ENCODE peak calls at places on chromosomes 12 and 14, in seven cellular contexts. C is T-helper 9 cell; G is NCI-H82; F is endothelial cell; S is T47D; D is T-helper 1 cell; I is effector CD4-positive, alpha-beta T cell. H is an unnamed sample.

GRCh38 chr14:69870613-69871012 is 8.6 kb upstream of the SMOC1 start:
- DNase-seq in G (peak; percentile 4), F (no peak), C (no peak), I (no peak), D (no peak), S (no peak), H (no peak)

GRCh38 chr12:116152268-116152667 is 125.2 kb downstream of the MED13L start:
- DNase-seq in G (no peak), S (no peak), C (no peak), I (no peak), F (no peak), D (no peak), H (no peak)

GRCh38 chr14:77782202-77782601 is 17.7 kb upstream of the ADCK1 start:
- DNase-seq in I (no peak), G (no peak), C (no peak), F (no peak), D (no peak), S (no peak), H (no peak)

GRCh38 chr12:67484788-67485480 is 163.6 kb upstream of the DYRK2 start:
- DNase-seq in S (no peak), C (no peak), I (no peak), F (no peak), G (no peak), D (peak; percentile 27), H (no peak)

GRCh38 chr14:32896979-32897723 is 41.5 kb upstream of the NPAS3 start:
- DNase-seq in G (peak; percentile 36), S (no peak), I (no peak), C (no peak), F (no peak), D (no peak), H (no peak)

GRCh38 chr12:17020765-17021164 is 414.8 kb upstream of the LMO3 start:
- DNase-seq in C (no peak), G (no peak), D (no peak), F (no peak), S (no peak), I (no peak), H (no peak)

GRCh38 chr12:10392394-10392930 is 2.6 kb upstream of the KLRK1 start:
- DNase-seq in F (no peak), C (no peak), G (no peak), S (no peak), D (no peak), I (no peak), H (peak; percentile 45)

GRCh38 chr12:22459872-22460490 is 84.4 kb downstream of the C2CD5 start:
- DNase-seq in F (no peak), G (peak; percentile 90), S (peak; percentile 7), I (peak; percentile 8), C (no peak), D (peak; percentile 41), H (no peak)

GRCh38 chr14:57725399-57726077 is 140.4 kb downstream of the SLC35F4 start:
- DNase-seq in D (no peak), I (no peak), C (no peak), F (no peak), G (no peak), S (no peak), H (no peak)

GRCh38 chr12:90233168-90234100 is 524.8 kb upstream of the ATP2B1 start:
- DNase-seq in G (no peak), S (no peak), D (no peak), I (no peak), F (no peak), C (no peak), H (no peak)

GRCh38 chr14:69090187-69090789 is 62.6 kb downstream of the DCAF5 start:
- DNase-seq in C (no peak), F (peak; percentile 15), S (peak; percentile 28), G (peak; percentile 46), D (peak; percentile 27), I (no peak), H (no peak)

GRCh38 chr12:58041441-58041840 is 100.1 kb downstream of the ATP23 start:
- DNase-seq in G (no peak), F (no peak), C (no peak), S (no peak), D (no peak), I (no peak), H (no peak)

GRCh38 chr12:92478692-92479091 is 224.1 kb upstream of the PLEKHG7 start:
- DNase-seq in S (no peak), I (no peak), G (no peak), C (no peak), D (no peak), F (no peak), H (no peak)